ENCODE peak calls at places on chromosomes 7 and 10, in six cellular contexts. S is posterior cingulate gyrus, M is AG10803, G is C1 segment of cervical spinal cord, D is CMK, E is A172. U is an unnamed sample.

GRCh38 chr10:50740351-50740688 is 584 bp downstream of the ASAH2B start:
- DNase-seq in M (peak), G (no peak), E (peak), D (no peak), S (no peak), U (no peak)

GRCh38 chr7:22430457-22430856 is 69.5 kb downstream of the STEAP1B start:
- DNase-seq in M (peak), G (no peak), E (peak), S (no peak), D (no peak), U (no peak)

GRCh38 chr10:102090772-102091171 is 25.6 kb downstream of the HPS6 start:
- DNase-seq in G (no peak), D (no peak), M (no peak), E (peak), S (no peak), U (no peak)

GRCh38 chr10:80158598-80159127 is 26.1 kb downstream of the PLAC9 start:
- DNase-seq in D (no peak), S (peak), G (no peak), M (peak), E (peak), U (peak)

GRCh38 chr7:47757946-47758371 is 176.0 kb upstream of the TNS3 start:
- DNase-seq in E (peak), D (no peak), G (no peak), M (peak), S (peak), U (peak)

GRCh38 chr10:20953120-20953519 is 56.0 kb upstream of the NEBL start:
- DNase-seq in D (no peak), S (no peak), E (no peak), M (no peak), G (no peak), U (no peak)

GRCh38 chr10:46545861-46546590 is 10.4 kb downstream of the GPRIN2 start:
- DNase-seq in E (no peak), M (no peak), G (no peak), S (no peak), D (no peak), U (peak)

GRCh38 chr7:121485457-121486243 is 89.5 kb upstream of the FAM3C start:
- DNase-seq in S (peak), E (no peak), M (peak), D (no peak), G (no peak), U (no peak)

GRCh38 chr7:12281026-12281425 is 69.9 kb downstream of the TMEM106B start:
- DNase-seq in G (no peak), E (peak), M (no peak), S (no peak), D (no peak), U (no peak)

GRCh38 chr7:43449577-43449976 is 133.3 kb upstream of the STK17A start:
- DNase-seq in D (no peak), G (no peak), M (no peak), E (no peak), S (no peak), U (no peak)

GRCh38 chr7:112398534-112398933 is 51.7 kb upstream of the IFRD1 start:
- DNase-seq in G (no peak), E (no peak), S (no peak), M (no peak), D (no peak), U (no peak)

GRCh38 chr10:16314259-16314658 is 122.6 kb upstream of the PTER start:
- DNase-seq in S (no peak), E (no peak), M (no peak), G (no peak), D (no peak), U (no peak)

GRCh38 chr7:42189535-42189934 is 47.5 kb downstream of the GLI3 start:
- DNase-seq in S (no peak), G (no peak), D (no peak), M (peak), E (peak), U (no peak)

GRCh38 chr10:62491597-62491996 is 117.4 kb downstream of the ZNF365 start:
- DNase-seq in G (no peak), S (no peak), M (no peak), D (no peak), E (no peak), U (no peak)

GRCh38 chr7:100098913-100099312 is 2.3 kb downstream of the MCM7 start:
- DNase-seq in D (no peak), G (no peak), S (no peak), M (no peak), E (no peak), U (no peak)

GRCh38 chr10:63477927-63478326 is 12.2 kb upstream of the JMJD1C start:
- DNase-seq in M (no peak), S (no peak), D (no peak), G (no peak), E (no peak), U (no peak)

GRCh38 chr10:131821378-131822012 is 79.3 kb upstream of the PPP2R2D start:
- DNase-seq in E (no peak), M (no peak), S (no peak), D (no peak), G (no peak), U (no peak)

GRCh38 chr7:113289140-113289740 is 170.9 kb upstream of the SMIM30 start:
- DNase-seq in D (no peak), S (no peak), G (no peak), M (peak), E (peak), U (no peak)

U was measured in kidney.